ENCODE peak calls at places on chromosomes 2 and 18, in four cellular contexts. Q is GM12878, T is WTC11, O is K562. A is an unnamed sample.

GRCh38 chr2:47334356-47335136 is 68.4 kb upstream of the MSH2 start:
- DNase-seq in Q (no peak), T (peak), O (no peak), A (no peak)

GRCh38 chr2:107669335-107669734 is 157.4 kb upstream of the RGPD4 start:
- DNase-seq in Q (no peak), T (no peak), O (peak), A (no peak)

GRCh38 chr2:10763461-10763800 is 42.0 kb downstream of the ATP6V1C2 start:
- DNase-seq in Q (no peak), T (no peak), O (no peak), A (no peak)

GRCh38 chr2:207530160-207531023 is 630 bp downstream of the CREB1 start:
- DNase-seq in Q (no peak), T (no peak), O (peak), A (peak)

GRCh38 chr18:3451989-3452749 is 2.2 kb downstream of the TGIF1 start:
- DNase-seq in Q (no peak), T (peak), O (peak), A (no peak)

GRCh38 chr2:169091761-169092523 is 22.6 kb downstream of the DHRS9 start:
- DNase-seq in Q (no peak), T (no peak), O (no peak), A (no peak)

GRCh38 chr2:232871835-232872736 is 2.0 kb downstream of the SNORC start:
- DNase-seq in Q (no peak), T (no peak), O (no peak), A (peak)

GRCh38 chr2:162113771-162114168 is 38.3 kb downstream of the GCG start:
- DNase-seq in Q (no peak), T (no peak), O (no peak), A (peak)

GRCh38 chr2:169363027-169363569 is 764 bp upstream of the LRP2 start:
- DNase-seq in Q (no peak), T (no peak), O (no peak), A (no peak)

GRCh38 chr2:66897181-66897580 is 462.3 kb downstream of the MEIS1 start:
- DNase-seq in Q (no peak), T (no peak), O (no peak), A (no peak)

GRCh38 chr2:19748711-19749506 is 152.9 kb downstream of the TTC32 start:
- DNase-seq in Q (no peak), T (no peak), O (no peak), A (peak)

GRCh38 chr18:13398631-13399030 is 180.1 kb downstream of the LDLRAD4 start:
- DNase-seq in Q (no peak), T (no peak), O (no peak), A (no peak)

GRCh38 chr18:79926306-79926705 is 25.1 kb downstream of the SLC66A2 start:
- DNase-seq in Q (no peak), T (peak), O (no peak), A (no peak)

GRCh38 chr2:174009488-174010223 is 44.5 kb upstream of the SP3 start:
- DNase-seq in Q (no peak), T (no peak), O (no peak), A (no peak)

GRCh38 chr2:208077286-208077685 is 47.0 kb downstream of the CRYGD start:
- DNase-seq in Q (no peak), T (no peak), O (no peak), A (no peak)

GRCh38 chr2:26175716-26176615 is 3.1 kb downstream of the GAREM2 start:
- DNase-seq in Q (no peak), T (no peak), O (no peak), A (no peak)

GRCh38 chr2:40113272-40113671 is 334.2 kb upstream of the THUMPD2 start:
- DNase-seq in Q (no peak), T (no peak), O (no peak), A (no peak)

GRCh38 chr2:65055427-65056214 is 595 bp upstream of the CEP68 start:
- DNase-seq in Q (no peak), T (peak), O (peak), A (no peak)

GRCh38 chr2:77443076-77443475 is 79.1 kb downstream of the LRRTM4 start:
- DNase-seq in Q (no peak), T (no peak), O (no peak), A (no peak)

GRCh38 chr2:191020742-191021381 is 6.9 kb upstream of the STAT1 start:
- DNase-seq in Q (no peak), T (no peak), O (no peak), A (peak)

GRCh38 chr2:62197017-62197586 is 1.2 kb downstream of the B3GNT2 start:
- DNase-seq in Q (no peak), T (no peak), O (peak), A (peak)

GRCh38 chr2:23199115-23199918 is 185.7 kb upstream of the KLHL29 start:
- DNase-seq in Q (no peak), T (peak), O (peak), A (peak)

GRCh38 chr2:224927671-224928173 is 114.5 kb downstream of the DOCK10 start:
- DNase-seq in Q (no peak), T (no peak), O (no peak), A (no peak)

GRCh38 chr18:34077599-34077998 is 147.1 kb downstream of the NOL4 start:
- DNase-seq in Q (no peak), T (no peak), O (no peak), A (no peak)

GRCh38 chr2:39665811-39666488 is at the start of gene TMEM178A:
- DNase-seq in Q (no peak), T (peak), O (no peak), A (no peak)

GRCh38 chr2:222592176-222592575 is 63.7 kb downstream of the FARSB start:
- DNase-seq in Q (no peak), T (no peak), O (no peak), A (no peak)

GRCh38 chr2:10709290-10709939 is 12.0 kb upstream of the ATP6V1C2 start:
- DNase-seq in Q (no peak), T (peak), O (no peak), A (peak)

GRCh38 chr18:37564796-37565137 is 831 bp downstream of the CELF4 start:
- DNase-seq in Q (no peak), T (peak), O (peak), A (no peak)

GRCh38 chr18:78721281-78721949 is 258.2 kb upstream of the SALL3 start:
- DNase-seq in Q (no peak), T (peak), O (no peak), A (no peak)

GRCh38 chr2:43773876-43774613 is at the start of gene DYNC2LI1:
- DNase-seq in Q (peak), T (peak), O (peak), A (peak)

GRCh38 chr18:70154591-70155194 is 50.8 kb downstream of the RTTN start:
- DNase-seq in Q (no peak), T (no peak), O (no peak), A (no peak)

GRCh38 chr2:37418956-37419355 is 74.5 kb downstream of the QPCT start:
- DNase-seq in Q (no peak), T (no peak), O (no peak), A (no peak)

GRCh38 chr2:34979148-34979547 is 1376.4 kb upstream of the CRIM1 start:
- DNase-seq in Q (no peak), T (no peak), O (no peak), A (no peak)

GRCh38 chr2:42104621-42105020 is 56.8 kb downstream of the PKDCC start:
- DNase-seq in Q (no peak), T (no peak), O (no peak), A (no peak)

GRCh38 chr2:42103829-42104228 is 56.0 kb downstream of the PKDCC start:
- DNase-seq in Q (no peak), T (no peak), O (no peak), A (no peak)

GRCh38 chr2:42101641-42102605 is 54.1 kb downstream of the PKDCC start:
- DNase-seq in Q (peak), T (peak), O (no peak), A (peak)

GRCh38 chr2:42100696-42101585 is 53.1 kb downstream of the PKDCC start:
- DNase-seq in Q (no peak), T (peak), O (no peak), A (no peak)

DNA sequence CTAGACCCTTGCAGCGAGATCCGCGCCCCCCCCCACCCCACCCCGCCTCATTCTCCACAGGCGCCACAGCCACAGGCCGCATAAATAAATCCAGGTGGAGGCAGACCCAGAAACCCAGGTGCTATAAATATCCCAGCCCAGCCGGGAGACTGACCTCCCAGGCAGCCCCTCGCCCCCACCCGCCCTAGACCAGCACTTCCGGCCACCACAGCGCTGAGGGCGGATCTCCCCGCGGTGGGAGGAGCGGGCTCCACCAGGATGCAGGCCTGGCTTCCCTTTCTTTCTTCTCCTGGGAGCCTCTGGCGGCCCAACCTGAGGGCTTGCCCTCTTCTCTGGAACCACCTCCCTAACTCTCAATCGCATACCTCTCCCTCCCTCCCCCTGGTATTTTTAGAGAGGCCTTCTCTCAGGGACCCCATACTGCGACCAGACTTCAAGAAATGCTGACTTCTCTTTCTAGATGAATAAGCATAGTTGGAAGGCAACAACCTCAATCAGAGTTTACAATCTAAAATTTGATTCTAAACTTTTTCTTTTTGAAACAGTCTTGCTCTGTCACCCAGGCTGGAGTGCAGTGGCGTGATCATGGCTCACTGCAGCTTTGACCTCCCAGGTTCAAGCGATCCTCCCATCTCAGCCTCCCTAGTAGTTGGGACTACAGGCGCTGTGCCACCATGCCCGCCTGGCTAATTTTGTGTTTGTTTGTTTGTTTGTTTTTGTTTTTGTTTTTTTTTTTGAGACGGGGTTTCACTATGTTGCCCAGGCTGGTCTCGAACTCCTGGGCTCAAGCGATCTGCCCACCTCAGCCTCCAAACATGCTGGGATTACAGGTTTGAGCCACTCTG is 55.0 kb downstream of the PKDCC start:
- DNase-seq in Q (no peak), T (peak), O (no peak), A (no peak)
- TF ChIP-seq CBFB in Q (peak), T (no peak), O (no peak), A (no peak)

DNA sequence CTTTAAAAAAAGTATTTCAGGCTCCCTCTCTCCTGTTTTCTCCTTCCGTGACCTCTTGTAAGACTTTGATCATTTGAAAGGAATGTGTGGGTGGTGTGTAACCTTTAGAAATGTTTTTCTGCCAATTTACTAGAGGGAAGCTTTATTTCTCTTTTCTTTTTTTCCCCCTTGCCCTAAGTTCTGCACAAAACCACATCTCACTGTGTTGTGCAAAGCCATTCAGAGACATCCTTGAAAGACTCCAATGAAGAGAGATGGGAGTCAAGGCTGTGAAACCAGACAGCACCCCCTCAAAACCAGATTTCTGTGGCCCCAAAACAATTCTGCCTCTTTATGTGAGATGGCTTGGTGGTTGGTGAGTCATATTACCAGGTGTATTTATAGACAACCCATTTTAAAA is 184.6 kb upstream of the ERBB4 start:
- DNase-seq in Q (no peak), T (no peak), O (no peak), A (no peak)
- TF ChIP-seq CBFB in Q (no peak), T (no peak), O (no peak), A (no peak)

DNA sequence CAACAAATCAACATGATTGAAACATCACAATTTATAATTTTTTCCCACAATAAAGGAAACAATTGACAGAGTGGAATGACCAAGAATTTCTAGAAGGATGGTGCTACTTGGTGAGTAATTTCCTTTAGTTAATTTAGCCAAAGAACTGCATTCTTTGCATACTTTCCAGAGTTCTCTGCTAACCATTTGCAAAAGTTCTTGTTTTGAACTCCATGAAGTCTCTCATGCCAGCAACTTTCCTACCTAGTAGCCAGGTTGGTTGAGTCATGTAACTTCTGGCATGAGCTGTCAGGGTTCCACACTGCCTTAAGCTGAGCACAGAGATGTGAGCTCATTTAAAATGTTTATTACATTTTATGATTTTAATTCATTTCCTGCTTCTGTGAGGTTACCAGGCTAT is 539.6 kb downstream of the PID1 start:
- DNase-seq in Q (no peak), T (no peak), O (no peak), A (no peak)
- TF ChIP-seq CBFB in Q (no peak), T (no peak), O (no peak), A (no peak)

GRCh38 chr2:172969609-172970008 is 106.0 kb upstream of the MAP3K20 start:
- DNase-seq in Q (no peak), T (no peak), O (no peak), A (no peak)

GRCh38 chr2:172974762-172975161 is 100.9 kb upstream of the MAP3K20 start:
- DNase-seq in Q (no peak), T (no peak), O (no peak), A (no peak)

GRCh38 chr2:172969171-172969570 is 106.5 kb upstream of the MAP3K20 start:
- DNase-seq in Q (no peak), T (no peak), O (no peak), A (no peak)

GRCh38 chr2:172970660-172971059 is 105.0 kb upstream of the MAP3K20 start:
- DNase-seq in Q (no peak), T (no peak), O (no peak), A (no peak)

GRCh38 chr2:172972005-172972619 is 103.5 kb upstream of the MAP3K20 start:
- DNase-seq in Q (no peak), T (peak), O (peak), A (peak)
- TF ChIP-seq CBFB in Q (no peak), T (no peak), O (no peak), A (no peak)

GRCh38 chr2:143161982-143162837 is 33.0 kb downstream of the ARHGAP15 start:
- DNase-seq in Q (no peak), T (peak), O (no peak), A (peak)
- TF ChIP-seq CBFB in Q (no peak), T (no peak), O (no peak), A (no peak)

DNA sequence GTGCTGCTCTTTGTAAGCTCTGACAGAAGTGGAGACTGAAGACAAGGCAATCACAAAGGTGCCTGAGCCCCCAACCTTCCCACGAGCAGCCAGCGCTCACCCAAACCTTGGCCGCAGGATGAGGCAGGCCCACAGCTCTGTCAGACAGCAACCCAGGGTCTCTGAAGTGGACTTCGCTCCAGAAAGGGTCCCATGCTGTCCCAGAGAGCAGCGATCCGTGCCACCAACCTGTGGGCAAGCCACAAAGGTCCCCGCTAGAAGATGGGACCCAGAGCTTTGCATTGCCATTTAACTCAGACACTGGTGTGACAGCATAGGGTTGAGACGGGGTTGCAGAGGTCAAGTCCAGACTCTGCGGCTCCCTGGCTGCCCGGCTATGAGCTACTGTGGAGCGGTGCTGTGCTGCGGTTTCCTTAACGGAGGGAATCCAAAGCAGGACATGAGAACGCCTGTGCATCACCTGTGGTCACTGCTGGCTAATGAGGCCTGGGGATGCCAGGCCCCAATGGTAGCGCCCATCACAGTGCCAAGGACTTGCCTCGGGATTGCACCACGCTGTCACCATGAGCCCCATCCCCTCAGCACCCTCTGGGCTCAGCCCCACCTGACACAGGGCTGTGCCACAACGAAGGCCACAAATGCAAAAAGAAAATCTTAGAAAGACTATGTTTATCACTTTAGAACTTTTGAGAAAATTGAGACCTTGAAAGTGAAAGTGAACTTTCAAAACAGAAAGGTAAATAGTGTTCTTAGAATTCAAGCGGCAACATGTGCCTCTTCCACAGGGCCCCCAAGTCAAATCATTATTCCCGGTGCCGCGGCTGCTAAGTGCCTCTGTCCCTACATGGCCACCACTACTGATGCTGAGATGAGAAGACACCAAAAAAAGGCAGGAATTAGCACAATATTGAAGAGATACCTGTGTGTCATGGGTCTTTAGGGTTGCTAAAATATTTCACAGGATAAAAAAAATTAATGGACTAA is 103.4 kb downstream of the HDAC4 start:
- DNase-seq in Q (no peak), T (peak), O (no peak), A (peak)
- TF ChIP-seq CBFB in Q (no peak), T (no peak), O (no peak), A (no peak)